ENCODE peak calls at places on chromosomes 16 and 17, in nine cellular contexts. One of them, this sample, is unnamed.

GRCh38 chr17:4747847-4748246 is 8.1 kb upstream of the CXCL16 start:
- DNase-seq in BJ: no peak
- DNase-seq in H7: no peak
- DNase-seq in aorta: no peak
- DNase-seq in iPS DF 6.9: no peak
- DNase-seq in IMR-90: no peak
- DNase-seq in AG10803: peak
- DNase-seq in HFF-Myc: no peak
- DNase-seq in GM23338: no peak
- DNase-seq in this sample: no peak

GRCh38 chr17:43226393-43226792 is 2.0 kb downstream of the CCDC200 start:
- DNase-seq in BJ: no peak
- DNase-seq in H7: no peak
- DNase-seq in aorta: peak
- DNase-seq in iPS DF 6.9: no peak
- DNase-seq in IMR-90: no peak
- DNase-seq in AG10803: no peak
- DNase-seq in HFF-Myc: no peak
- DNase-seq in GM23338: no peak
- DNase-seq in this sample: no peak

GRCh38 chr16:27005386-27005785 is 61.3 kb upstream of the C16orf82 start:
- DNase-seq in BJ: no peak
- DNase-seq in H7: no peak
- DNase-seq in aorta: no peak
- DNase-seq in iPS DF 6.9: no peak
- DNase-seq in IMR-90: no peak
- DNase-seq in AG10803: no peak
- DNase-seq in HFF-Myc: no peak
- DNase-seq in GM23338: no peak
- DNase-seq in this sample: no peak

GRCh38 chr16:77408607-77409006 is 26.2 kb downstream of the ADAMTS18 start:
- DNase-seq in BJ: no peak
- DNase-seq in H7: no peak
- DNase-seq in aorta: no peak
- DNase-seq in iPS DF 6.9: no peak
- DNase-seq in IMR-90: no peak
- DNase-seq in AG10803: no peak
- DNase-seq in HFF-Myc: no peak
- DNase-seq in GM23338: no peak
- DNase-seq in this sample: no peak

GRCh38 chr16:11667824-11668589 is at the start of gene SNN:
- DNase-seq in BJ: no peak
- DNase-seq in H7: peak
- DNase-seq in aorta: peak
- DNase-seq in iPS DF 6.9: no peak
- DNase-seq in IMR-90: peak
- DNase-seq in AG10803: peak
- DNase-seq in HFF-Myc: no peak
- DNase-seq in GM23338: peak
- DNase-seq in this sample: peak

GRCh38 chr16:74463888-74464287 is 42.6 kb upstream of the CLEC18B start:
- DNase-seq in BJ: no peak
- DNase-seq in H7: no peak
- DNase-seq in aorta: no peak
- DNase-seq in iPS DF 6.9: no peak
- DNase-seq in IMR-90: no peak
- DNase-seq in AG10803: no peak
- DNase-seq in HFF-Myc: no peak
- DNase-seq in GM23338: no peak
- DNase-seq in this sample: no peak

GRCh38 chr16:27475561-27475960 is 73.6 kb downstream of the IL21R start:
- DNase-seq in BJ: peak
- DNase-seq in H7: no peak
- DNase-seq in aorta: peak
- DNase-seq in iPS DF 6.9: no peak
- DNase-seq in IMR-90: peak
- DNase-seq in AG10803: peak
- DNase-seq in HFF-Myc: peak
- DNase-seq in GM23338: no peak
- DNase-seq in this sample: no peak

GRCh38 chr17:47983492-47984223 is 12.7 kb downstream of the CDK5RAP3 start:
- DNase-seq in BJ: no peak
- DNase-seq in H7: no peak
- DNase-seq in aorta: no peak
- DNase-seq in iPS DF 6.9: no peak
- DNase-seq in IMR-90: peak
- DNase-seq in AG10803: no peak
- DNase-seq in HFF-Myc: no peak
- DNase-seq in GM23338: no peak
- DNase-seq in this sample: no peak

GRCh38 chr16:27085182-27085581 is 18.5 kb downstream of the C16orf82 start:
- DNase-seq in BJ: no peak
- DNase-seq in H7: peak
- DNase-seq in aorta: no peak
- DNase-seq in iPS DF 6.9: no peak
- DNase-seq in IMR-90: no peak
- DNase-seq in AG10803: no peak
- DNase-seq in HFF-Myc: no peak
- DNase-seq in GM23338: peak
- DNase-seq in this sample: no peak

GRCh38 chr17:2789700-2790099 is 6.5 kb upstream of the RAP1GAP2 start:
- DNase-seq in BJ: no peak
- DNase-seq in H7: no peak
- DNase-seq in aorta: no peak
- DNase-seq in iPS DF 6.9: no peak
- DNase-seq in IMR-90: no peak
- DNase-seq in AG10803: no peak
- DNase-seq in HFF-Myc: no peak
- DNase-seq in GM23338: no peak
- DNase-seq in this sample: no peak

GRCh38 chr17:4557626-4558310 is 2.6 kb upstream of the MYBBP1A start:
- DNase-seq in BJ: no peak
- DNase-seq in H7: peak
- DNase-seq in aorta: no peak
- DNase-seq in iPS DF 6.9: no peak
- DNase-seq in IMR-90: no peak
- DNase-seq in AG10803: no peak
- DNase-seq in HFF-Myc: no peak
- DNase-seq in GM23338: no peak
- DNase-seq in this sample: no peak

DNA sequence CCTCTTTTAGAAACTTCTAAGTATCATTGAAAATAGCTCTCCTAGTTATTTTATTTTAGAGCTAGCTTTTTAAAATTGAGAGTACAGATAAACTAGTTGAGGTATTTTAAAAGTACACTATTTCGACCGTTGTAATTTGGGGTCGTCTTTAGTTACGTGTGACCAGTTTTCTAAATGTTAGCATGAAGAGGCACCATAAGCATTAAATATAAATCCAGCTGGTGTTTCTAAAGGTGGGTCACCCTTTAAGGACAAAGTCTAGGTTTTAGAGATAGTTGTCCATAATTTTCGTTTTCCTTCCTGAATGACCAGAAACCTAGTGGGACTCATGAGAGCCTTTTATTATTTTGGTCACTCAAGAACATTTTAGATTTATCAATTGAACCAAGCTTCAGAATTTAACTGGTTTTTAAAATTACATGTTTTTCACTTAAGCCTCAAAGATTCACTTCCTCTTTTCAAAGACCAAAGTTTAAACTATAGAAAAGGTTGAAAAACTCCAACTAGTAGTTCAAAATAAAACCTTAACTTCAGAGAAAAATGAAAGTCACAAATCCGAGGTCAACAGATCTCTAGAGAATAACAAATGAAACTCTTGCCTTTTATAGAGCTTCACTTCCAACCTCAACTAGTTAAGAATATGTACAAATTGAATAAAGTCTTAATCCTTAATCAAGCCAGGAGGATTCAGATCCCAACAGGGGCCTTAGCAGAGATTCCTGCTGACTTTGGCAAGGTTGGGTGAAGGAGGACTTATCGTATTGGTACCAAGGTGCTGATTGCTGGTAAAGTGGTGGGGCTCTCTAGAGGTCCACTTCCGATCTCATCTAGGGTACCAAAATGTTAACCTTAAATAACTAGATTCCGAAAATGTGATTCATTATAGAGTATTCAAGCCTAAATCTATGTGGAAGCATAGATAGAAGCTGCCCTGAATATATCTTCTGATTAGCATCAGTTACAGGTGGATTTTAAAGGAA is 32.5 kb downstream of the PHKB start:
- DNase-seq in BJ: no peak
- DNase-seq in H7: no peak
- DNase-seq in aorta: no peak
- DNase-seq in iPS DF 6.9: no peak
- DNase-seq in IMR-90: no peak
- DNase-seq in AG10803: no peak
- DNase-seq in HFF-Myc: no peak
- DNase-seq in GM23338: no peak
- DNase-seq in this sample: no peak
- H3K4me3 ChIP-seq in BJ: no peak
- H3K4me3 ChIP-seq in H7: no peak
- H3K4me3 ChIP-seq in aorta: no peak
- H3K4me3 ChIP-seq in iPS DF 6.9: no peak
- H3K4me3 ChIP-seq in IMR-90: no peak
- H3K4me3 ChIP-seq in AG10803: no peak
- H3K4me3 ChIP-seq in HFF-Myc: no peak
- H3K4me3 ChIP-seq in GM23338: no peak
- H3K4me3 ChIP-seq in this sample: no peak

DNA sequence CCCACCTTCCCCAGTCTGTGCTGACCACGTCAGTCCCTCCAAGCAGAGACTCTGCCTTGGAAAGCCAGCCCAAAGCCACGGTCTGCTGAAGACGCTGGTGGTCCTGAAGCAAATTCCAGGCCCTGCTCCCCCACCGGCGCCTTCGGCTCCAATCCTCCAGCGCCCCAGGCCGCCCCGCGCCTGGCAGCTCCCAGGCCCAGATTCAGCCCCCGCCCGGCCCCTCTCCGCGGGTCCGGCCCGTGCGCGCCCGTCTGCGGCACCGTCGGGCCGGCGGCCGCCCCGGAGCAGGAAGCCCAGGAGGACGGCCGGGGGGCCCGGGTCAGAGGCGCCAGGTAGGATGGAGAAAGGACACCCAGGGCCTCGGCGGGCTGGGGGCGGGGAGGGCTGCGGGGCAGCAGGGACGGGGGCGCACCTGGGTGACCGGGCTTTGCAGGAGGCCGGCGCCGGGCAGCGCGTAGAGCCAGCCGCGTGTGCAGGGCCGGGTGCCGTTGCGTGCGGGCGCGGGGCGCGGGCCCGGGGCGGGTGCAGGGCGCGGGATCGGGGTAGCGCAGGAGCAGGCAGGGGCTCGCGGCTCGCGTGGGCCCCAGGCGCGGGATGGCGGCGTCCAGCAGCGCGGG is 621 bp upstream of the SLC22A31 start:
- DNase-seq in BJ: no peak
- DNase-seq in H7: peak
- DNase-seq in aorta: no peak
- DNase-seq in iPS DF 6.9: no peak
- DNase-seq in IMR-90: no peak
- DNase-seq in AG10803: no peak
- DNase-seq in HFF-Myc: no peak
- DNase-seq in GM23338: peak
- DNase-seq in this sample: no peak
- H3K4me3 ChIP-seq in BJ: peak
- H3K4me3 ChIP-seq in H7: peak
- H3K4me3 ChIP-seq in aorta: no peak
- H3K4me3 ChIP-seq in iPS DF 6.9: peak
- H3K4me3 ChIP-seq in IMR-90: peak
- H3K4me3 ChIP-seq in AG10803: no peak
- H3K4me3 ChIP-seq in HFF-Myc: no peak
- H3K4me3 ChIP-seq in GM23338: peak
- H3K4me3 ChIP-seq in this sample: peak

GRCh38 chr17:29586676-29587469 is 2.6 kb downstream of the GIT1 start:
- DNase-seq in BJ: no peak
- DNase-seq in H7: no peak
- DNase-seq in aorta: no peak
- DNase-seq in iPS DF 6.9: no peak
- DNase-seq in IMR-90: no peak
- DNase-seq in AG10803: no peak
- DNase-seq in HFF-Myc: no peak
- DNase-seq in GM23338: no peak
- DNase-seq in this sample: no peak

GRCh38 chr17:29588561-29589411 is 662 bp downstream of the GIT1 start:
- DNase-seq in BJ: no peak
- DNase-seq in H7: peak
- DNase-seq in aorta: peak
- DNase-seq in iPS DF 6.9: no peak
- DNase-seq in IMR-90: peak
- DNase-seq in AG10803: no peak
- DNase-seq in HFF-Myc: no peak
- DNase-seq in GM23338: peak
- DNase-seq in this sample: no peak

GRCh38 chr17:29589524-29590260 is at the start of gene GIT1:
- DNase-seq in BJ: no peak
- DNase-seq in H7: peak
- DNase-seq in aorta: peak
- DNase-seq in iPS DF 6.9: no peak
- DNase-seq in IMR-90: peak
- DNase-seq in AG10803: peak
- DNase-seq in HFF-Myc: no peak
- DNase-seq in GM23338: peak
- DNase-seq in this sample: peak

GRCh38 chr17:29588017-29588557 is 1.4 kb downstream of the GIT1 start:
- DNase-seq in BJ: no peak
- DNase-seq in H7: no peak
- DNase-seq in aorta: no peak
- DNase-seq in iPS DF 6.9: no peak
- DNase-seq in IMR-90: no peak
- DNase-seq in AG10803: no peak
- DNase-seq in HFF-Myc: no peak
- DNase-seq in GM23338: no peak
- DNase-seq in this sample: no peak

GRCh38 chr17:29587591-29587990 is 1.9 kb downstream of the GIT1 start:
- DNase-seq in BJ: no peak
- DNase-seq in H7: no peak
- DNase-seq in aorta: no peak
- DNase-seq in iPS DF 6.9: no peak
- DNase-seq in IMR-90: no peak
- DNase-seq in AG10803: no peak
- DNase-seq in HFF-Myc: no peak
- DNase-seq in GM23338: no peak
- DNase-seq in this sample: no peak
- H3K4me3 ChIP-seq in BJ: peak
- H3K4me3 ChIP-seq in H7: no peak
- H3K4me3 ChIP-seq in aorta: no peak
- H3K4me3 ChIP-seq in iPS DF 6.9: no peak
- H3K4me3 ChIP-seq in IMR-90: no peak
- H3K4me3 ChIP-seq in AG10803: peak
- H3K4me3 ChIP-seq in HFF-Myc: peak
- H3K4me3 ChIP-seq in GM23338: peak
- H3K4me3 ChIP-seq in this sample: no peak

DNA sequence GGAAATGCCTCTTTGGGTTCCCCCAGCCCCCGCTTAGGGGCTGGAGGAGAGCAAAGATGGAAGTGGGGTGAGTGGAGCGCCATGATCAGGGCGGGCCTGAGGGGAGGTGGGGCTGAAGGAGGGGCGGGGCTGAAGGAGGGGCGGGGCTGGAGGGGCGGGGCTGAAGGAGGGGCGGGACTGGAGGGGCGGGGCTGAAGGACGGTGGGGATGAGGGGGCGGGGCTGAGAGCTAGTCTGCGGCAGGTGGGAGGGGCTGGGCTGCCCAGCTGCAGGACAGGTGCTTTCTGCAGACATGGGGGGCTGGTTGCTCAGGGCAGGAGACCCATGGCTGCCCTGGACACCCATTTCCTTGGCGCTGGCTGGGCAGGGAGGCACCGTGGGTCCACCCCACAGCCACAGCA is 39.1 kb upstream of the PABPN1L start:
- DNase-seq in BJ: no peak
- DNase-seq in H7: peak
- DNase-seq in aorta: no peak
- DNase-seq in iPS DF 6.9: no peak
- DNase-seq in IMR-90: no peak
- DNase-seq in AG10803: no peak
- DNase-seq in HFF-Myc: no peak
- DNase-seq in GM23338: peak
- DNase-seq in this sample: no peak
- H3K4me3 ChIP-seq in BJ: no peak
- H3K4me3 ChIP-seq in H7: no peak
- H3K4me3 ChIP-seq in aorta: no peak
- H3K4me3 ChIP-seq in iPS DF 6.9: no peak
- H3K4me3 ChIP-seq in IMR-90: no peak
- H3K4me3 ChIP-seq in AG10803: no peak
- H3K4me3 ChIP-seq in HFF-Myc: no peak
- H3K4me3 ChIP-seq in GM23338: peak
- H3K4me3 ChIP-seq in this sample: no peak